ENCODE peak calls at places on chromosomes 12 and 14, in ten cellular contexts. L is C1 segment of cervical spinal cord; C is breast epithelium; J is bronchial epithelial cell; G is upper lobe of right lung; O is memory B cell; D is mesenchymal stem cell; H is WTC11; R is T-cell; V is stimulated activated CD4-positive, alpha-beta T cell treated with anti-CD3 and anti-CD28 coated beads, Interleukin-1b, Interleukin-23, amount 100 ng/mL, for 24 hours. X is an unnamed sample.

GRCh38 chr12:69872804-69873203 is 47.8 kb downstream of the MYRFL start:
- DNase-seq in L (no peak), C (no peak), J (peak; percentile 74), G (no peak), O (no peak), D (no peak), H (no peak), R (no peak), V (no peak), X (no peak)

GRCh38 chr12:46517579-46517962 is 145.0 kb upstream of the SLC38A2 start:
- DNase-seq in L (no peak), C (no peak), J (no peak), G (no peak), O (no peak), D (no peak), H (no peak), R (no peak), V (no peak), X (no peak)

GRCh38 chr12:69655616-69656336 is 43.3 kb downstream of the BEST3 start:
- DNase-seq in L (no peak), C (no peak), J (peak; percentile 91), G (no peak), O (no peak), D (peak; percentile 81), H (no peak), R (no peak), V (no peak), X (no peak)

GRCh38 chr14:50830044-50830931 is 674 bp downstream of the NIN start:
- DNase-seq in L (peak; percentile 81), C (peak; percentile 54), J (peak; percentile 38), G (peak; percentile 80), O (peak; percentile 84), D (peak; percentile 67), H (peak; percentile 73), R (peak; percentile 65), V (peak; percentile 62), X (no peak)

GRCh38 chr12:118402251-118402650 is 25.9 kb downstream of the SUDS3 start:
- DNase-seq in L (no peak), C (no peak), J (peak; percentile 25), G (no peak), O (no peak), D (peak; percentile 60), H (no peak), R (no peak), V (no peak), X (no peak)

GRCh38 chr14:74574706-74575105 is 37.3 kb downstream of the LTBP2 start:
- DNase-seq in L (no peak), C (no peak), J (no peak), G (no peak), O (no peak), D (no peak), H (no peak), R (no peak), V (no peak), X (no peak)

GRCh38 chr12:124405151-124405550 is 110.3 kb downstream of the RFLNA start:
- DNase-seq in L (no peak), C (no peak), J (no peak), G (no peak), O (no peak), D (no peak), H (no peak), R (no peak), V (no peak), X (no peak)

GRCh38 chr12:25082628-25083027 is 112.3 kb downstream of the DNAI7 start:
- DNase-seq in L (no peak), C (no peak), J (no peak), G (no peak), O (no peak), D (no peak), H (no peak), R (no peak), V (no peak), X (no peak)

GRCh38 chr12:56863789-56864188 is 70.4 kb downstream of the SDR9C7 start:
- DNase-seq in L (no peak), C (no peak), J (no peak), G (no peak), O (no peak), D (no peak), H (no peak), R (no peak), V (no peak), X (no peak)

GRCh38 chr14:78425332-78425731 is 255.2 kb downstream of the NRXN3 start:
- DNase-seq in L (no peak), C (no peak), J (peak; percentile 48), G (peak; percentile 66), O (no peak), D (no peak), H (peak; percentile 12), R (no peak), V (no peak), X (peak; percentile 7)

GRCh38 chr12:96236221-96236822 is 42.1 kb downstream of the ELK3 start:
- DNase-seq in L (peak; percentile 27), C (no peak), J (no peak), G (no peak), O (no peak), D (no peak), H (no peak), R (peak; percentile 26), V (no peak), X (no peak)

GRCh38 chr12:62922539-62922938 is 12.4 kb downstream of the PPM1H start:
- DNase-seq in L (no peak), C (no peak), J (no peak), G (no peak), O (no peak), D (no peak), H (no peak), R (no peak), V (no peak), X (no peak)

GRCh38 chr12:131084341-131085011 is 130.8 kb downstream of the ADGRD1 start:
- DNase-seq in L (no peak), C (no peak), J (no peak), G (peak; percentile 44), O (no peak), D (no peak), H (peak; percentile 6), R (no peak), V (no peak), X (no peak)

GRCh38 chr14:73242274-73242960 is 5.1 kb downstream of the PAPLN start:
- DNase-seq in L (peak; percentile 61), C (no peak), J (no peak), G (no peak), O (no peak), D (no peak), H (no peak), R (no peak), V (no peak), X (no peak)

GRCh38 chr12:50239355-50239891 is 43.9 kb downstream of the LIMA1 start:
- DNase-seq in L (no peak), C (no peak), J (no peak), G (no peak), O (no peak), D (no peak), H (no peak), R (no peak), V (no peak), X (no peak)

GRCh38 chr12:52794479-52795331 is 1.2 kb downstream of the KRT3 start:
- DNase-seq in L (no peak), C (no peak), J (peak; percentile 14), G (peak; percentile 26), O (no peak), D (peak; percentile 6), H (no peak), R (no peak), V (no peak), X (no peak)

GRCh38 chr14:78143489-78144145 is 26.6 kb upstream of the NRXN3 start:
- DNase-seq in L (no peak), C (no peak), J (peak; percentile 93), G (no peak), O (no peak), D (no peak), H (no peak), R (no peak), V (no peak), X (no peak)

GRCh38 chr12:32413412-32413811 is 14.1 kb downstream of the FGD4 start:
- DNase-seq in L (no peak), C (no peak), J (no peak), G (no peak), O (no peak), D (no peak), H (no peak), R (no peak), V (no peak), X (no peak)

GRCh38 chr12:1593232-1594044 is 943 bp downstream of the FBXL14 start:
- DNase-seq in L (peak; percentile 53), C (no peak), J (peak; percentile 26), G (peak; percentile 82), O (peak; percentile 56), D (peak; percentile 47), H (peak; percentile 60), R (peak; percentile 52), V (no peak), X (no peak)

GRCh38 chr12:24109381-24110039 is 160.0 kb upstream of the SOX5 start:
- DNase-seq in L (no peak), C (no peak), J (peak; percentile 35), G (no peak), O (peak; percentile 2), D (peak; percentile 27), H (no peak), R (no peak), V (no peak), X (no peak)

GRCh38 chr14:68655961-68656360 is 136.9 kb downstream of the ZFP36L1 start:
- DNase-seq in L (no peak), C (no peak), J (no peak), G (no peak), O (no peak), D (no peak), H (no peak), R (no peak), V (no peak), X (no peak)

GRCh38 chr12:67269632-67270578 is 747 bp downstream of the CAND1 start:
- DNase-seq in L (peak; percentile 78), C (peak; percentile 65), J (peak; percentile 26), G (peak; percentile 81), O (peak; percentile 36), D (no peak), H (peak; percentile 62), R (peak; percentile 49), V (peak; percentile 12), X (peak; percentile 56)

GRCh38 chr14:98198385-98198784 is 1073.6 kb downstream of the BCL11B start:
- DNase-seq in L (no peak), C (no peak), J (peak; percentile 28), G (no peak), O (no peak), D (no peak), H (no peak), R (no peak), V (no peak), X (no peak)

GRCh38 chr12:92654929-92655328 is 47.9 kb upstream of the PLEKHG7 start:
- DNase-seq in L (no peak), C (no peak), J (peak; percentile 41), G (no peak), O (no peak), D (no peak), H (no peak), R (no peak), V (no peak), X (no peak)

GRCh38 chr12:109927622-109928021 is 27.5 kb downstream of the TCHP start:
- DNase-seq in L (no peak), C (peak; percentile 39), J (peak; percentile 18), G (no peak), O (peak; percentile 38), D (peak; percentile 57), H (peak; percentile 59), R (peak; percentile 13), V (no peak), X (no peak)

GRCh38 chr12:92210062-92210461 is 64.4 kb upstream of the BTG1 start:
- DNase-seq in L (no peak), C (no peak), J (peak; percentile 10), G (no peak), O (no peak), D (no peak), H (no peak), R (no peak), V (no peak), X (no peak)

GRCh38 chr12:6345319-6346071 is 3.6 kb upstream of the TNFRSF1A start:
- DNase-seq in L (no peak), C (no peak), J (peak; percentile 90), G (no peak), O (no peak), D (peak; percentile 98), H (no peak), R (no peak), V (no peak), X (no peak)

GRCh38 chr12:53985900-53986685 is 1.1 kb downstream of the HOXC10 start:
- DNase-seq in L (no peak), C (no peak), J (no peak), G (peak; percentile 58), O (no peak), D (no peak), H (no peak), R (no peak), V (no peak), X (no peak)

X was measured in anterior cingulate cortex.